ENCODE peak calls at places on chromosomes 13 and 19, in five cellular contexts. M, W, F, L and Z are unnamed samples.

GRCh38 chr13:44906758-44907157 is 82.5 kb downstream of the NUFIP1 start:
- DNase-seq in M (no peak), W (no peak), F (peak), L (peak), Z (peak)

GRCh38 chr13:48559638-48560320 is 26.9 kb upstream of the RCBTB2 start:
- DNase-seq in M (no peak), W (no peak), F (peak), L (no peak), Z (no peak)

GRCh38 chr19:18879579-18880373 is 16.2 kb downstream of the CERS1 start:
- DNase-seq in M (no peak), W (peak), F (no peak), L (no peak), Z (no peak)

GRCh38 chr13:79874396-79875360 is 393.7 kb downstream of the NDFIP2 start:
- DNase-seq in M (no peak), W (no peak), F (peak), L (no peak), Z (no peak)

GRCh38 chr13:51922771-51923480 is 61.2 kb downstream of the CCDC70 start:
- DNase-seq in M (no peak), W (no peak), F (no peak), L (no peak), Z (no peak)

GRCh38 chr19:4759388-4760284 is 31.9 kb upstream of the FEM1A start:
- DNase-seq in M (peak), W (peak), F (peak), L (peak), Z (peak)

GRCh38 chr13:51618626-51619025 is 34.4 kb downstream of the WDFY2 start:
- DNase-seq in M (no peak), W (no peak), F (no peak), L (no peak), Z (no peak)

GRCh38 chr19:58408152-58409009 is at the start of gene ZNF584:
- DNase-seq in M (peak), W (peak), F (peak), L (peak), Z (peak)

GRCh38 chr19:28329429-28329828 is 883.5 kb downstream of the UQCRFS1 start:
- DNase-seq in M (no peak), W (no peak), F (no peak), L (no peak), Z (no peak)

GRCh38 chr13:20127563-20128458 is 33.0 kb downstream of the GJA3 start:
- DNase-seq in M (peak), W (peak), F (peak), L (peak), Z (peak)

GRCh38 chr19:43675269-43675879 is 5.4 kb upstream of the PLAUR start:
- DNase-seq in M (peak), W (peak), F (peak), L (no peak), Z (no peak)

GRCh38 chr13:35524192-35524591 is 47.7 kb upstream of the MAB21L1 start:
- DNase-seq in M (no peak), W (no peak), F (no peak), L (no peak), Z (no peak)

GRCh38 chr13:35723061-35723461 is 246.6 kb upstream of the MAB21L1 start:
- DNase-seq in M (peak), W (no peak), F (peak), L (peak), Z (peak)

GRCh38 chr13:29922281-29922821 is 71.9 kb upstream of the UBL3 start:
- DNase-seq in M (no peak), W (peak), F (peak), L (no peak), Z (no peak)

GRCh38 chr13:23467048-23467931 is 33.8 kb upstream of the SACS start:
- DNase-seq in M (no peak), W (no peak), F (peak), L (no peak), Z (no peak)

GRCh38 chr19:2550431-2551171 is 74.7 kb downstream of the GADD45B start:
- DNase-seq in M (no peak), W (no peak), F (no peak), L (no peak), Z (peak)

GRCh38 chr19:29680447-29680846 is 15.2 kb downstream of the PLEKHF1 start:
- DNase-seq in M (no peak), W (no peak), F (no peak), L (no peak), Z (peak)

GRCh38 chr13:68359105-68359504 is 1129.0 kb upstream of the PCDH9 start:
- DNase-seq in M (no peak), W (no peak), F (no peak), L (no peak), Z (no peak)

GRCh38 chr13:94778986-94779385 is 66.6 kb upstream of the SOX21 start:
- DNase-seq in M (no peak), W (no peak), F (no peak), L (no peak), Z (no peak)
- TF ChIP-seq CTCF in M (no peak), W (no peak), F (no peak), L (no peak), Z (no peak)

DNA sequence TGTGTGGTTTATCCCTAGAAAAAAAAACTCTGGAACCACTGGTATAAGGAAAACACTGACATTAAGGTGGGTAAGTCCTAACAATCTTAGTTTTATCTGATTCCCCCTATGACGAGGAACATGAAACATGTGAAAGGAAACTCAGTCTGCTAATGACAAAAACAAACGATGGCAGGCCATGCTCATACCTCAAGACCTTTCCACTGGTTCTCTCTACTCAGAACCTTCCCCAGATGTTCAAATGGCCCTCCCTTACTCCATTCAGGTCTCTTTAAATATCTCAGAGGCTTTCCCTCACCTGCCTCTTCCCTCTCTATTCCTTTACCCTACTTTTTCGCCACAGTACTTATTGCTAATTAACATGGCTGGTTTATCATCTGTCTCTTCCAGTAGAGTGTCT is 1.6 kb downstream of the TUBGCP3 start:
- DNase-seq in M (no peak), W (no peak), F (no peak), L (no peak), Z (no peak)
- TF ChIP-seq POLR2A in M (no peak), W (no peak), F (no peak), L (no peak), Z (no peak)

GRCh38 chr19:50703915-50704548 is 15.6 kb downstream of the SHANK1 start:
- DNase-seq in M (no peak), W (peak), F (no peak), L (no peak), Z (no peak)
- TF ChIP-seq CTCF in M (no peak), W (peak), F (peak), L (no peak), Z (no peak)

GRCh38 chr19:49682274-49682673 is 5.2 kb downstream of the PRMT1 start:
- DNase-seq in M (no peak), W (no peak), F (no peak), L (no peak), Z (no peak)

GRCh38 chr19:49684983-49685553 is 4.3 kb upstream of the ADM5 start:
- DNase-seq in M (no peak), W (no peak), F (no peak), L (no peak), Z (no peak)

GRCh38 chr19:49683814-49684250 is 5.6 kb upstream of the ADM5 start:
- DNase-seq in M (no peak), W (no peak), F (no peak), L (no peak), Z (no peak)

GRCh38 chr19:49685845-49686332 is 3.5 kb upstream of the ADM5 start:
- DNase-seq in M (no peak), W (no peak), F (no peak), L (no peak), Z (no peak)

GRCh38 chr19:49684251-49684982 is 5.0 kb upstream of the ADM5 start:
- DNase-seq in M (no peak), W (peak), F (no peak), L (no peak), Z (no peak)
- TF ChIP-seq POLR2A in M (no peak), W (no peak), F (no peak), L (no peak), Z (no peak)

GRCh38 chr13:100753391-100753790 is 78.8 kb upstream of the TMTC4 start:
- DNase-seq in M (no peak), W (no peak), F (no peak), L (no peak), Z (no peak)

DNA sequence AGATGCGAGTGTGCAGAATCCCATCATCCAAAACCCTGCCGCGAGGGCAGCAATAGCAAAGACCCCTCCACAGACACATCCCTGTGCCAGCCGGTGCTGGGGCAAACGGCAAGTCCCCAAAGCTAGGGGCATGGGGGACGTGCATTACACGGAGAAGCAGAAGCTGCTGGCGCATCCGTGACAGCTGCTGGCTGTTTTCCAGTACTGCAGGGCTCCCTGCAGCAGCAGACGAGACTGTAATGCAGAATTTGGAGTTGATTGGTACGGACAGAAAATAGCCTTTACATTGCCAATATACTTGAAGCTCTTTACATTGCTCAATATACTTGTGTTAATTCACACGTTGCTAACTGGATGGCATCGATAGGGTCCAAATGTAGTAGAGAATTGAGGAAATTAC is 77.2 kb upstream of the TMTC4 start:
- DNase-seq in M (no peak), W (no peak), F (no peak), L (no peak), Z (no peak)
- TF ChIP-seq CTCF in M (no peak), W (no peak), F (no peak), L (no peak), Z (no peak)